ENCODE peak calls at places on chromosomes 12 and 14, in ten cellular contexts. I, Y, C, H, E, R, X, K, D and F are unnamed samples.

GRCh38 chr12:110741795-110742717 is 635 bp downstream of the PPP1CC start:
- DNase-seq in I (no peak), Y (no peak), C (peak), H (peak), E (no peak), R (no peak), X (peak), K (no peak), D (no peak), F (no peak)

GRCh38 chr14:102655154-102655553 is 62.7 kb downstream of the RCOR1 start:
- DNase-seq in I (peak), Y (no peak), C (no peak), H (no peak), E (no peak), R (no peak), X (peak), K (no peak), D (no peak), F (no peak)

GRCh38 chr12:111412007-111412829 is 6.5 kb downstream of the SH2B3 start:
- DNase-seq in I (peak), Y (no peak), C (peak), H (no peak), E (no peak), R (no peak), X (peak), K (peak), D (no peak), F (no peak)

GRCh38 chr12:53603804-53604203 is 22.4 kb downstream of the ATF7 start:
- DNase-seq in I (peak), Y (no peak), C (no peak), H (no peak), E (no peak), R (no peak), X (no peak), K (no peak), D (no peak), F (no peak)

GRCh38 chr14:89900822-89901221 is 53.7 kb downstream of the EFCAB11 start:
- DNase-seq in I (peak), Y (no peak), C (no peak), H (no peak), E (no peak), R (no peak), X (no peak), K (no peak), D (no peak), F (no peak)

GRCh38 chr12:117120787-117121186 is 21.6 kb upstream of the TESC start:
- DNase-seq in I (no peak), Y (no peak), C (no peak), H (no peak), E (no peak), R (no peak), X (no peak), K (no peak), D (no peak), F (no peak)

GRCh38 chr12:681857-682256 is 18.6 kb upstream of the NINJ2 start:
- DNase-seq in I (no peak), Y (no peak), C (no peak), H (no peak), E (no peak), R (no peak), X (no peak), K (no peak), D (no peak), F (no peak)

GRCh38 chr14:69708586-69709169 is 58.3 kb upstream of the SRSF5 start:
- DNase-seq in I (no peak), Y (no peak), C (peak), H (no peak), E (no peak), R (no peak), X (peak), K (no peak), D (no peak), F (no peak)

DNA sequence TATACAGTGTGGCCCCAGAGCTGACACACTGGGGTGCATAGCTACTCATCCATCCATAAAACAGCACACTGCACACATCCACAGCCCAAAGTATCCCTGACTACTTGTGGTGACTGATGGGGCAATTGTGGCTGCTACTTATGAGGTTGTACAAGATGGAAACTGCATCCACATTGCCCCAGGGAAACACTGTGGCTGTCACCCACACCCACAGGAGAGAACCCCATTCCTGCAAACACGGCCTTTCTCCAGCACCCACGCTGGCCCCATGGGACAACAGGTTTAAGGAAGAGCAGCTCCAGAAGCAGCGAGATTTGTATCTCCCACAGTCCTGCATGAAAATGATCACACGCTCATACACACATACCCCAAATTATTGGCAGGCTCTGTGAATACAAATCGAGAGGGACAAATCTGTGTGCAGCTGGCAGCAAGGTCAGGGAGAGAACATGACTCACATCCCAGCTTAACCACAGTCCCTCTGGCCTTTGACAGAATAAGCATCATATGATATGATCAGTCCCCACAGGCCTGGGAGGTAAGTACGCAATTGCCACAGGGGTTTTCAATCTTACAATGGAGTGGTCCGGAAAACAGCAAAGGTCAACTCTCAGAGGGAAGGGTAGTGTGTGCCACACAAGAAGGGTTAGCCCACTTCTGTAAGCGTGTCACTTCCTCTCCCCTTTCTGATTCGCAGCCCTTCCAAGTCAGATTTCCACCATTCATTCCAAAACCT is 61.9 kb downstream of the ESR2 start:
- DNase-seq in I (peak), Y (no peak), C (no peak), H (no peak), E (no peak), R (peak), X (no peak), K (no peak), D (no peak), F (no peak)
- H3K27ac ChIP-seq in I (peak), Y (peak), C (peak), H (no peak), E (no peak), R (peak), X (no peak), K (no peak), D (no peak), F (no peak)

GRCh38 chr12:81332054-81332453 is 254.2 kb downstream of the ACSS3 start:
- DNase-seq in I (no peak), Y (no peak), C (no peak), H (no peak), E (no peak), R (no peak), X (peak), K (no peak), D (no peak), F (no peak)
- TF ChIP-seq POLR2AphosphoS5 in I (no peak), Y (no peak), C (no peak), H (no peak), E (no peak), R (no peak), X (no peak), K (no peak), D (no peak), F (no peak)

GRCh38 chr14:54606631-54607133 is 39.8 kb downstream of the SAMD4A start:
- DNase-seq in I (no peak), Y (no peak), C (no peak), H (no peak), E (no peak), R (no peak), X (no peak), K (no peak), D (no peak), F (no peak)
- H3K27ac ChIP-seq in I (no peak), Y (no peak), C (peak), H (no peak), E (no peak), R (no peak), X (no peak), K (no peak), D (no peak), F (no peak)

GRCh38 chr12:46518184-46518583 is 145.6 kb upstream of the SLC38A2 start:
- DNase-seq in I (no peak), Y (no peak), C (no peak), H (no peak), E (no peak), R (no peak), X (no peak), K (no peak), D (no peak), F (no peak)

GRCh38 chr12:46515829-46516228 is 143.3 kb upstream of the SLC38A2 start:
- DNase-seq in I (no peak), Y (no peak), C (no peak), H (no peak), E (no peak), R (no peak), X (no peak), K (no peak), D (no peak), F (no peak)

GRCh38 chr12:46516238-46516932 is 143.8 kb upstream of the SLC38A2 start:
- DNase-seq in I (no peak), Y (no peak), C (no peak), H (no peak), E (no peak), R (no peak), X (no peak), K (no peak), D (no peak), F (no peak)

GRCh38 chr12:46517579-46517962 is 145.0 kb upstream of the SLC38A2 start:
- DNase-seq in I (no peak), Y (no peak), C (no peak), H (no peak), E (peak), R (no peak), X (no peak), K (no peak), D (no peak), F (no peak)

GRCh38 chr12:46516933-46517578 is 144.5 kb upstream of the SLC38A2 start:
- DNase-seq in I (no peak), Y (no peak), C (no peak), H (no peak), E (no peak), R (peak), X (no peak), K (no peak), D (no peak), F (no peak)
- TF ChIP-seq POLR2AphosphoS5 in I (no peak), Y (no peak), C (no peak), H (no peak), E (no peak), R (peak), X (no peak), K (no peak), D (no peak), F (no peak)

GRCh38 chr12:108842364-108842763 is 15.0 kb downstream of the SSH1 start:
- DNase-seq in I (no peak), Y (peak), C (no peak), H (no peak), E (no peak), R (no peak), X (no peak), K (no peak), D (no peak), F (no peak)
- H3K27ac ChIP-seq in I (no peak), Y (peak), C (peak), H (peak), E (no peak), R (no peak), X (no peak), K (peak), D (peak), F (peak)

DNA sequence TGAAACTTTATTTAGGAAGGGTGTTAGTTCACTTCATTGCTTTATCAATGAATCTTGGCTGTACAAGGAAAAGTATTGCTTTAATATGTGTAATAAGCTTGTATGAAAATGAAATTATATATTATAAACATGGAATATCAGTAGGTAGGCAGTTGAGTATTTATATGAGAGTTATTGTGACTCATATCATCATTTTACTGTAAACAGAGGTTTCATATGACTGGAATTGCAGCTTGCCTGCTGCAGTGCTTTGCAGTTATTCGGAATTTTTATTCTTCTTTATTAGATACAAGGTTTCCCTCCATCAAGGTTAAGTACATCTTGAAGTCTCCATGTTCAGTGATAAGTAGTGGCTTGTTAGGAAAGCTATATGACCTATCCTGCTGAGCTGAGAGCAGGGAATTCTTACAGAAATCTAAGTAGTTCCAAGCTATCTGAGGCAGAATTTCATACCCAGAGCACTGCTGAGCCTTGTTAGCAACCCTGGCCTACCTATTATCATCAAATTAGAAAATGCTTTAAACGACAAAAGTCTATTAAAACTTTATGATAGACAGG is 111.2 kb downstream of the MGST1 start:
- DNase-seq in I (no peak), Y (no peak), C (no peak), H (no peak), E (no peak), R (no peak), X (no peak), K (no peak), D (no peak), F (no peak)
- TF ChIP-seq POLR2AphosphoS5 in I (no peak), Y (no peak), C (no peak), H (no peak), E (no peak), R (no peak), X (no peak), K (no peak), D (no peak), F (no peak)